ENCODE peak calls at places on chromosome 3, in six cellular contexts. One of them, this sample, is unnamed.
A peak's percentile ranks its signal among the peaks of the same experiment; 100 is the strongest.

GRCh38 chr3:118818386-118818785 is 216.3 kb downstream of the IGSF11 start:
- DNase-seq in heart left ventricle: no peak
- DNase-seq in HCT116: no peak
- DNase-seq in esophagus squamous epithelium: no peak
- DNase-seq in endothelial cell of umbilical vein: no peak
- DNase-seq in stomach: no peak
- DNase-seq in this sample: no peak

GRCh38 chr3:171248426-171249115 is 211.6 kb downstream of the TNIK start:
- DNase-seq in stomach: no peak
- DNase-seq in endothelial cell of umbilical vein: no peak
- DNase-seq in HCT116: no peak
- DNase-seq in heart left ventricle: no peak
- DNase-seq in esophagus squamous epithelium: no peak
- DNase-seq in this sample: no peak

GRCh38 chr3:94937980-94938379 is 875.1 kb downstream of the NSUN3 start:
- DNase-seq in stomach: no peak
- DNase-seq in endothelial cell of umbilical vein: no peak
- DNase-seq in HCT116: no peak
- DNase-seq in heart left ventricle: no peak
- DNase-seq in esophagus squamous epithelium: no peak
- DNase-seq in this sample: no peak

GRCh38 chr3:52498134-52499054 is 3.3 kb downstream of the STAB1 start:
- DNase-seq in HCT116: no peak
- DNase-seq in esophagus squamous epithelium: no peak
- DNase-seq in heart left ventricle: peak; percentile 79
- DNase-seq in endothelial cell of umbilical vein: no peak
- DNase-seq in stomach: no peak
- DNase-seq in this sample: no peak

GRCh38 chr3:186646106-186646505 is 5.9 kb downstream of the FETUB start:
- DNase-seq in endothelial cell of umbilical vein: no peak
- DNase-seq in esophagus squamous epithelium: no peak
- DNase-seq in heart left ventricle: no peak
- DNase-seq in HCT116: no peak
- DNase-seq in stomach: no peak
- DNase-seq in this sample: no peak

GRCh38 chr3:45665101-45665572 is 24.1 kb upstream of the SACM1L start:
- DNase-seq in HCT116: peak; percentile 68
- DNase-seq in endothelial cell of umbilical vein: peak; percentile 78
- DNase-seq in heart left ventricle: no peak
- DNase-seq in esophagus squamous epithelium: no peak
- DNase-seq in stomach: peak; percentile 70
- DNase-seq in this sample: peak; percentile 47

GRCh38 chr3:194306771-194307640 is 44.1 kb downstream of the CPN2 start:
- DNase-seq in endothelial cell of umbilical vein: no peak
- DNase-seq in esophagus squamous epithelium: no peak
- DNase-seq in stomach: no peak
- DNase-seq in heart left ventricle: no peak
- DNase-seq in HCT116: no peak
- DNase-seq in this sample: no peak

GRCh38 chr3:172315401-172316091 is 132.7 kb downstream of the GHSR start:
- DNase-seq in esophagus squamous epithelium: no peak
- DNase-seq in heart left ventricle: no peak
- DNase-seq in endothelial cell of umbilical vein: peak; percentile 56
- DNase-seq in HCT116: peak; percentile 35
- DNase-seq in stomach: no peak
- DNase-seq in this sample: peak; percentile 68

GRCh38 chr3:17539436-17539835 is 203.0 kb downstream of the TBC1D5 start:
- DNase-seq in endothelial cell of umbilical vein: no peak
- DNase-seq in esophagus squamous epithelium: no peak
- DNase-seq in HCT116: no peak
- DNase-seq in heart left ventricle: no peak
- DNase-seq in stomach: no peak
- DNase-seq in this sample: no peak

GRCh38 chr3:81876826-81877225 is 115.4 kb upstream of the GBE1 start:
- DNase-seq in stomach: no peak
- DNase-seq in esophagus squamous epithelium: no peak
- DNase-seq in endothelial cell of umbilical vein: no peak
- DNase-seq in heart left ventricle: no peak
- DNase-seq in HCT116: no peak
- DNase-seq in this sample: no peak

GRCh38 chr3:1462916-1463315 is 370.1 kb downstream of the CNTN6 start:
- DNase-seq in endothelial cell of umbilical vein: no peak
- DNase-seq in heart left ventricle: no peak
- DNase-seq in HCT116: no peak
- DNase-seq in esophagus squamous epithelium: no peak
- DNase-seq in stomach: no peak
- DNase-seq in this sample: no peak

GRCh38 chr3:159902531-159903314 is 85.9 kb upstream of the IL12A start:
- DNase-seq in HCT116: no peak
- DNase-seq in heart left ventricle: no peak
- DNase-seq in esophagus squamous epithelium: no peak
- DNase-seq in endothelial cell of umbilical vein: no peak
- DNase-seq in stomach: no peak
- DNase-seq in this sample: no peak

GRCh38 chr3:135311699-135312098 is 516.6 kb downstream of the EPHB1 start:
- DNase-seq in endothelial cell of umbilical vein: no peak
- DNase-seq in esophagus squamous epithelium: no peak
- DNase-seq in stomach: no peak
- DNase-seq in HCT116: no peak
- DNase-seq in heart left ventricle: no peak
- DNase-seq in this sample: no peak

GRCh38 chr3:58824285-58824684 is 157.7 kb upstream of the FAM3D start:
- DNase-seq in stomach: peak; percentile 74
- DNase-seq in esophagus squamous epithelium: no peak
- DNase-seq in HCT116: peak; percentile 42
- DNase-seq in endothelial cell of umbilical vein: peak; percentile 78
- DNase-seq in heart left ventricle: no peak
- DNase-seq in this sample: peak; percentile 49

GRCh38 chr3:46497556-46498265 is at the start of gene RTP3:
- DNase-seq in heart left ventricle: no peak
- DNase-seq in endothelial cell of umbilical vein: no peak
- DNase-seq in HCT116: no peak
- DNase-seq in esophagus squamous epithelium: no peak
- DNase-seq in stomach: no peak
- DNase-seq in this sample: no peak

DNA sequence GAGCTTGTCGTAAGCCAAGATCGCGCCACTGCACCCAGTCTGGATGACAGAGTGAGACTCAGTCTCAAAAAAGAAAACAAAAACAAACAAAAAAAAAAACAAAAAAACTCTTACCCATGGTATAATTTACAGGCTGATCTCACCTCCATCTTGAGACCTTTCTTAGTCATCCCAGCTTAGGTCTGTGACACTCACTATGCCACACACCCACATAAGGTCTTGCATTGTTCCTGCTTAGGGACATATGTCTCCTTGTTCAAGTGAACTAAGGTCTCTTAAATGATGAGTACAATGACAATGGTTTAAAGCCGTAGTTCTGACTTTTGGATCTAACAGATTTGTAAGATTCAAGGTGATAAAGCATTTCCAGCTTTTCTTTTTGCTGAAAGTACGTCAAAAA is 360.2 kb upstream of the ARHGEF26 start:
- DNase-seq in esophagus squamous epithelium: no peak
- DNase-seq in HCT116: no peak
- DNase-seq in heart left ventricle: no peak
- DNase-seq in endothelial cell of umbilical vein: no peak
- DNase-seq in stomach: no peak
- DNase-seq in this sample: no peak
- TF ChIP-seq CTCF in esophagus squamous epithelium: no peak
- TF ChIP-seq CTCF in HCT116: no peak
- TF ChIP-seq CTCF in heart left ventricle: no peak
- TF ChIP-seq CTCF in endothelial cell of umbilical vein: no peak
- TF ChIP-seq CTCF in stomach: no peak
- TF ChIP-seq CTCF in this sample: no peak

DNA sequence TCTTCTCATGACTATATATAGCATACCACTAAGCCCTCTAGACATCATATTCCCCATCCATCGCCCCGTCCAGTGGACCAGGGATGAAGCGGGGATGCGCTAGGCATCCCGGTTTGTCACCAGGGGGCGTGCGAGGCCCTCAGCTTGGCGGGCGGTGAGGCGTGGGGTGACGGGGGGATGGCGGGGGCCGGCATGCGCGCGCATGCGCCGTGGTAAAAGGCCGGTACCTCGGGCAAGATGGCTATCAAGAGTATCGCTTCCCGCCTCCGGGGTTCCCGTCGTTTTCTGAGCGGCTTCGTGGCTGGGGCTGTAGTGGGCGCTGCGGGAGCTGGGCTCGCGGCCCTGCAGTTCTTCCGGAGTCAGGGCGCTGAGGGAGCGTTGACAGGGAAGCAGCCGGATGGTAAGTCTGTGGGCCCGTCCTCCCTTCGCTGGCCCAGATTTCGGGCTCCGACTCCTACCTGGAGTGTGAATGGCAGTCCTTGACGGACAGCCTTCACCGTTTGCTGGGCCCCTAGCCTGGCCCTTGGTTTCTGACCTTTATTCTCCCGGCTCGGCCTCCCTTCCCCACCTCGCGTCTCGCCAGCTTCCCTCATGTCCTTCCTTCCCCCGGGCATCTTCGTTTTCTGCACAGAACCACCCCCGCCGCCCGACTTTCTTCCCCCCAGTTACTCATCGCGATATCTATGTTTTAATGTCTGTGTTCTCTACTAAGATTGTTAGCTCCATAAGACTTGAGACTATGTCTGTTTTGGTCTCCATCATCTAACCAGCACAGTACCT is at the start of gene EXOG:
- DNase-seq in stomach: peak; percentile 92
- DNase-seq in HCT116: peak; percentile 78
- DNase-seq in endothelial cell of umbilical vein: peak; percentile 93
- DNase-seq in heart left ventricle: peak; percentile 98
- DNase-seq in esophagus squamous epithelium: peak; percentile 42
- DNase-seq in this sample: peak; percentile 94
- TF ChIP-seq POLR2A in stomach: no peak
- TF ChIP-seq POLR2A in HCT116: peak; percentile 49
- TF ChIP-seq POLR2A in endothelial cell of umbilical vein: peak; percentile 77
- TF ChIP-seq POLR2A in heart left ventricle: peak; percentile 46
- TF ChIP-seq POLR2A in esophagus squamous epithelium: no peak
- TF ChIP-seq POLR2A in this sample: no peak

GRCh38 chr3:143220745-143221144 is 101.2 kb downstream of the CHST2 start:
- DNase-seq in esophagus squamous epithelium: no peak
- DNase-seq in heart left ventricle: no peak
- DNase-seq in stomach: no peak
- DNase-seq in HCT116: no peak
- DNase-seq in endothelial cell of umbilical vein: no peak
- DNase-seq in this sample: no peak
- TF ChIP-seq CTCF in esophagus squamous epithelium: no peak
- TF ChIP-seq CTCF in heart left ventricle: no peak
- TF ChIP-seq CTCF in stomach: no peak
- TF ChIP-seq CTCF in HCT116: no peak
- TF ChIP-seq CTCF in endothelial cell of umbilical vein: no peak
- TF ChIP-seq CTCF in this sample: no peak

GRCh38 chr3:176566757-176567156 is 630.5 kb downstream of the TBL1XR1 start:
- DNase-seq in HCT116: no peak
- DNase-seq in endothelial cell of umbilical vein: no peak
- DNase-seq in heart left ventricle: no peak
- DNase-seq in esophagus squamous epithelium: no peak
- DNase-seq in stomach: no peak
- DNase-seq in this sample: no peak

GRCh38 chr3:176568189-176568588 is 629.1 kb downstream of the TBL1XR1 start:
- DNase-seq in stomach: no peak
- DNase-seq in esophagus squamous epithelium: no peak
- DNase-seq in heart left ventricle: no peak
- DNase-seq in endothelial cell of umbilical vein: no peak
- DNase-seq in HCT116: no peak
- DNase-seq in this sample: no peak

GRCh38 chr3:176561826-176562225 is 635.5 kb downstream of the TBL1XR1 start:
- DNase-seq in heart left ventricle: no peak
- DNase-seq in HCT116: no peak
- DNase-seq in endothelial cell of umbilical vein: no peak
- DNase-seq in stomach: no peak
- DNase-seq in esophagus squamous epithelium: no peak
- DNase-seq in this sample: no peak

GRCh38 chr3:176562381-176562780 is 634.9 kb downstream of the TBL1XR1 start:
- DNase-seq in HCT116: no peak
- DNase-seq in esophagus squamous epithelium: no peak
- DNase-seq in endothelial cell of umbilical vein: no peak
- DNase-seq in heart left ventricle: no peak
- DNase-seq in stomach: no peak
- DNase-seq in this sample: no peak
- TF ChIP-seq POLR2A in HCT116: no peak
- TF ChIP-seq POLR2A in esophagus squamous epithelium: no peak
- TF ChIP-seq POLR2A in endothelial cell of umbilical vein: no peak
- TF ChIP-seq POLR2A in heart left ventricle: no peak
- TF ChIP-seq POLR2A in stomach: no peak
- TF ChIP-seq POLR2A in this sample: no peak

GRCh38 chr3:143604849-143605660 is 243.2 kb downstream of the SLC9A9 start:
- DNase-seq in stomach: no peak
- DNase-seq in heart left ventricle: no peak
- DNase-seq in esophagus squamous epithelium: no peak
- DNase-seq in HCT116: no peak
- DNase-seq in endothelial cell of umbilical vein: no peak
- DNase-seq in this sample: no peak
- TF ChIP-seq CTCF in stomach: no peak
- TF ChIP-seq CTCF in heart left ventricle: no peak
- TF ChIP-seq CTCF in esophagus squamous epithelium: no peak
- TF ChIP-seq CTCF in HCT116: no peak
- TF ChIP-seq CTCF in endothelial cell of umbilical vein: no peak
- TF ChIP-seq CTCF in this sample: no peak

GRCh38 chr3:157133434-157134320 is 26.3 kb downstream of the CCNL1 start:
- DNase-seq in esophagus squamous epithelium: no peak
- DNase-seq in endothelial cell of umbilical vein: no peak
- DNase-seq in heart left ventricle: no peak
- DNase-seq in HCT116: no peak
- DNase-seq in stomach: no peak
- DNase-seq in this sample: no peak

GRCh38 chr3:157136647-157137387 is 23.1 kb downstream of the CCNL1 start:
- DNase-seq in stomach: peak; percentile 67
- DNase-seq in HCT116: no peak
- DNase-seq in heart left ventricle: no peak
- DNase-seq in endothelial cell of umbilical vein: no peak
- DNase-seq in esophagus squamous epithelium: no peak
- DNase-seq in this sample: peak; percentile 38

GRCh38 chr3:157132936-157133335 is 27.0 kb downstream of the CCNL1 start:
- DNase-seq in heart left ventricle: no peak
- DNase-seq in stomach: no peak
- DNase-seq in esophagus squamous epithelium: no peak
- DNase-seq in HCT116: no peak
- DNase-seq in endothelial cell of umbilical vein: no peak
- DNase-seq in this sample: no peak

GRCh38 chr3:157135671-157136396 is 24.1 kb downstream of the CCNL1 start:
- DNase-seq in HCT116: no peak
- DNase-seq in esophagus squamous epithelium: no peak
- DNase-seq in endothelial cell of umbilical vein: no peak
- DNase-seq in heart left ventricle: no peak
- DNase-seq in stomach: no peak
- DNase-seq in this sample: peak; percentile 81

DNA sequence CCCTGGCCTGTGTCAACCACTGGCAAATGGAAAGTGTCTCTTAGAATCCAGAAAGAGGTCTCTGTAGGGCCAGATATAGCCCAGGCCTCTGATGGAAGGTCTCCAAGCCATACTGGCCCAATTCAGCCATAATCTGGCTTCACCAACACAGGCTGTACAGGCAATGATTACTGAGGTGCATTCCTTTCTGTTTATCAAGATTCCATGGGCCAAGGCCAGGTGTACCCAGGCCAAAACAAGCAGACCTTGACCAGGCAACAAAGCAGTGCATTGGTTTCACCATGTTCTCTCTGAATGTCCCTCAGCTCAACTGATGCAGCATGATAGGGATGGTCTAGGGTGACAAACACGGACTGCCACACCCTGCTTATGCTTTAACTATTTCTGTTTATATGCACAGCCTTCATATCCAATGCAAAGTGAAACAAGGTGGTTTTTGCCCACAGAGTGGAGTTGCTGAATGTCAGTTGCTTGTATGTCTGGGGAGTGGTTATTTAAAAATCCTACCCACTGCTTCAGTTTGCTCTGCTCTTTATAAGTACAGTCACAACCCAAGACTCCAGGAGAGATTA is 25.2 kb downstream of the CCNL1 start:
- DNase-seq in stomach: peak; percentile 83
- DNase-seq in endothelial cell of umbilical vein: no peak
- DNase-seq in heart left ventricle: no peak
- DNase-seq in esophagus squamous epithelium: no peak
- DNase-seq in HCT116: no peak
- DNase-seq in this sample: no peak
- TF ChIP-seq POLR2A in stomach: no peak
- TF ChIP-seq POLR2A in endothelial cell of umbilical vein: no peak
- TF ChIP-seq POLR2A in heart left ventricle: no peak
- TF ChIP-seq POLR2A in esophagus squamous epithelium: no peak
- TF ChIP-seq POLR2A in HCT116: no peak
- TF ChIP-seq POLR2A in this sample: no peak

This sample was measured in adrenal gland.